ENCODE peak calls at places on chromosomes 1 and 21, in six cellular contexts. H is IMR-90, A is mesenchymal stem cell, P is H1, L is neuronal stem cell, Z is trophoblast cell. W is an unnamed sample.

GRCh38 chr1:163361123-163361934 is 39.6 kb downstream of the NUF2 start:
- DNase-seq in H (no peak), A (peak), P (no peak), L (peak), Z (peak), W (peak)

GRCh38 chr1:59020151-59020997 is 236.5 kb upstream of the JUN start:
- DNase-seq in H (peak), A (peak), P (no peak), L (no peak), Z (peak), W (no peak)

GRCh38 chr1:24283326-24284155 is 35.6 kb upstream of the GRHL3 start:
- DNase-seq in H (peak), A (peak), P (no peak), L (no peak), Z (peak), W (no peak)

GRCh38 chr21:33968082-33968997 is 52.7 kb upstream of the ATP5PO start:
- DNase-seq in H (peak), A (peak), P (peak), L (no peak), Z (no peak), W (peak)

GRCh38 chr1:94955767-94956632 is 29.1 kb upstream of the CNN3 start:
- DNase-seq in H (peak), A (peak), P (no peak), L (no peak), Z (no peak), W (no peak)

GRCh38 chr1:6445062-6445763 is 20.6 kb downstream of the ESPN start:
- DNase-seq in H (peak), A (peak), P (no peak), L (no peak), Z (peak), W (peak)

GRCh38 chr1:184870319-184870718 is 104.0 kb downstream of the NIBAN1 start:
- DNase-seq in H (no peak), A (no peak), P (no peak), L (no peak), Z (no peak), W (no peak)

GRCh38 chr1:65509912-65510680 is 89.6 kb downstream of the LEPR start:
- DNase-seq in H (peak), A (peak), P (no peak), L (no peak), Z (no peak), W (peak)

GRCh38 chr1:111581166-111581565 is 38.4 kb upstream of the RAP1A start:
- DNase-seq in H (no peak), A (no peak), P (no peak), L (no peak), Z (no peak), W (no peak)

GRCh38 chr1:65558215-65558614 is 137.7 kb downstream of the LEPR start:
- DNase-seq in H (no peak), A (no peak), P (no peak), L (no peak), Z (no peak), W (no peak)

GRCh38 chr1:115718011-115718754 is 50.3 kb downstream of the CASQ2 start:
- DNase-seq in H (no peak), A (no peak), P (no peak), L (no peak), Z (peak), W (peak)

GRCh38 chr1:227894831-227895451 is 52.8 kb downstream of the WNT9A start:
- DNase-seq in H (no peak), A (no peak), P (peak), L (no peak), Z (peak), W (no peak)

GRCh38 chr1:205440476-205441317 is 15.1 kb downstream of the BLACAT1 start:
- DNase-seq in H (peak), A (peak), P (peak), L (no peak), Z (peak), W (peak)

GRCh38 chr1:176211395-176212165 is 4.5 kb upstream of the COP1 start:
- DNase-seq in H (no peak), A (no peak), P (no peak), L (no peak), Z (peak), W (no peak)

GRCh38 chr1:62311473-62311943 is 7.7 kb downstream of the KANK4 start:
- DNase-seq in H (no peak), A (no peak), P (no peak), L (no peak), Z (no peak), W (peak)

GRCh38 chr1:46289976-46290375 is 13.4 kb downstream of the LRRC41 start:
- DNase-seq in H (peak), A (no peak), P (no peak), L (no peak), Z (no peak), W (no peak)

GRCh38 chr1:203547147-203547546 is 53.2 kb downstream of the OPTC start:
- DNase-seq in H (no peak), A (peak), P (no peak), L (no peak), Z (no peak), W (no peak)

GRCh38 chr1:174828264-174828663 is 171.5 kb upstream of the CACYBP start:
- DNase-seq in H (no peak), A (no peak), P (no peak), L (no peak), Z (no peak), W (no peak)

GRCh38 chr1:64686828-64687724 is 57.8 kb upstream of the RAVER2 start:
- DNase-seq in H (peak), A (peak), P (no peak), L (peak), Z (peak), W (peak)

GRCh38 chr1:175384546-175384945 is 192.0 kb upstream of the KIAA0040 start:
- DNase-seq in H (no peak), A (no peak), P (no peak), L (no peak), Z (no peak), W (no peak)

GRCh38 chr1:212035835-212036605 is 472 bp downstream of the DTL start:
- DNase-seq in H (no peak), A (no peak), P (no peak), L (no peak), Z (no peak), W (no peak)

GRCh38 chr1:52632732-52633290 is at the start of gene SHISAL2A:
- DNase-seq in H (no peak), A (no peak), P (peak), L (peak), Z (peak), W (peak)

GRCh38 chr1:107262472-107263286 is 121.8 kb downstream of the NTNG1 start:
- DNase-seq in H (no peak), A (no peak), P (no peak), L (no peak), Z (no peak), W (no peak)

GRCh38 chr1:116066868-116067563 is 44.2 kb upstream of the MAB21L3 start:
- DNase-seq in H (peak), A (peak), P (no peak), L (no peak), Z (peak), W (peak)

GRCh38 chr1:196535727-196536126 is 72.5 kb downstream of the KCNT2 start:
- DNase-seq in H (peak), A (peak), P (no peak), L (peak), Z (no peak), W (peak)

GRCh38 chr1:159088050-159088449 is 11.5 kb upstream of the AIM2 start:
- DNase-seq in H (peak), A (peak), P (no peak), L (no peak), Z (no peak), W (no peak)

GRCh38 chr1:108082741-108083562 is 117.2 kb downstream of the SLC25A24 start:
- DNase-seq in H (no peak), A (no peak), P (no peak), L (no peak), Z (no peak), W (peak)

GRCh38 chr1:235424092-235424491 is 56.9 kb downstream of the TBCE start:
- DNase-seq in H (no peak), A (no peak), P (no peak), L (no peak), Z (no peak), W (peak)

GRCh38 chr1:20593766-20594165 is 4.9 kb downstream of the CDA start:
- DNase-seq in H (no peak), A (no peak), P (no peak), L (no peak), Z (no peak), W (no peak)

GRCh38 chr1:2358651-2359640 is 32.4 kb downstream of the MORN1 start:
- DNase-seq in H (no peak), A (no peak), P (no peak), L (no peak), Z (no peak), W (no peak)

GRCh38 chr1:186864296-186864695 is 35.5 kb downstream of the PLA2G4A start:
- DNase-seq in H (peak), A (peak), P (no peak), L (no peak), Z (no peak), W (no peak)

GRCh38 chr21:16865612-16866011 is 647.2 kb upstream of the CXADR start:
- DNase-seq in H (peak), A (no peak), P (no peak), L (no peak), Z (no peak), W (no peak)

GRCh38 chr1:44775930-44776748 is 799 bp downstream of the RPS8 start:
- DNase-seq in H (no peak), A (peak), P (no peak), L (no peak), Z (peak), W (peak)

DNA sequence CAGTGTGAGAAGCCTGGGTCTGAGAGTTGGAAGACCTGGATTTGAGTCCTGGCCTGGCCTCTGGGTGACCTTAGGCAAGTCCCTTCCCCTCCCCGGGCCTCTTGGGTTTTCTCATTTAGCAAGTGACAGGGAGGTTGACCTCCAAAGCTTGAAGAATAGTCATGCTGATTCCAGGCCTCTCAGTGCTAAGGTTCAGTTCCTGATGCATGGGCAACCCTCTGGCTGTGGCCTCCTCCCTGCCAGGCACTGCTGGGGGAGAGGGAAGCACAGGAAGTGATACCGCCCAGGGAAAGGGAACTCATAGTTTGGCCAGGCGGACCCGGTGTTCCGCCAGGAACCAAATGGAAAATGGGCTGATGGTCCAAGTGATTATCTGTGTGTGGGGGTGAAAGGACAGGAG is 23.6 kb upstream of the WASF2 start:
- DNase-seq in H (no peak), A (no peak), P (no peak), L (no peak), Z (no peak), W (no peak)
- H2BK5ac ChIP-seq in H (no peak), A (no peak), P (no peak), L (peak), Z (peak), W (no peak)

GRCh38 chr1:109897244-109897955 is 13.2 kb upstream of the CSF1 start:
- DNase-seq in H (no peak), A (no peak), P (no peak), L (no peak), Z (no peak), W (no peak)

GRCh38 chr1:109894823-109895719 is 15.6 kb upstream of the CSF1 start:
- DNase-seq in H (no peak), A (no peak), P (no peak), L (no peak), Z (no peak), W (no peak)

GRCh38 chr1:109898842-109899241 is 11.8 kb upstream of the CSF1 start:
- DNase-seq in H (no peak), A (no peak), P (no peak), L (no peak), Z (no peak), W (no peak)

GRCh38 chr1:109896681-109897080 is 14.0 kb upstream of the CSF1 start:
- DNase-seq in H (no peak), A (no peak), P (no peak), L (no peak), Z (no peak), W (no peak)

DNA sequence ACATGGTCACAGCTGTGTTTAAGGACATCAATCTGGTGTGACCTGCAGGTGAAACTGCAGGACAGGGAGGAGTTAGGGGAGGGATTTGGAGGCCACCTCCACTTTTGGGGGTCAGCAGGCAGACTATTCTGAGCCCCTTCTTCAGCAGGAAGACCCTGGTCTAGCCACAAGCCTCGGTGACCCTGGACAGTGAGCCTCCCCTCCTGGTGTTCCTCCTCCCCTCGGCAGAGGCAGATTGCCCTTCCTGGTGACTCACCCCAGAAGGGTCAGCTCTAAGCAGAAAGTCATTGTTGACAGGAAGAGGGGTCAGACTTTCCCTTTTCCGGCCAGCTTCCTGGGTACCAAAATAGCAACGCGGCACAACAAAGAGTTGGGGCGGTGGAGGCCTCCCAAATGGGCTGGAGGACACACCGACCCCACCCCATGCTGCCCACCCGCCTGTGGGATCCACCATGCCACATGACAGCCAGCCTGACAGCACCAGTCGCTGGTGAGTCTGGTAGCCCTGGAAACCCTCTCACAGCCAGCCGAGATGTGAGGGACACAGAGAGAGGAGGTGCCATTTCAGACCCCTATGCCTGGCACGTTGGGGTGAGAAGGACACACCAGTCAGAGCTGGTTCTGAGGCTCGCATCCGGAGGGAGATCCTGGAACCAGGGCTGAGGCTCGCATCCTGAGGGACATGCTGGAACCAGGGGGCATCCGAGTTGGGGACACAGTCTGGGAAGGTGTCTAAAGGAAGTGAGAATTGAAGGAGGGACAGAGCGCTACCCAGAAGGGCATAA is 14.7 kb upstream of the CSF1 start:
- DNase-seq in H (peak), A (peak), P (no peak), L (no peak), Z (no peak), W (no peak)
- H3K4me3 ChIP-seq in H (no peak), A (no peak), P (no peak), L (no peak), Z (no peak), W (no peak)

GRCh38 chr1:56550132-56550531 is 29.2 kb downstream of the PLPP3 start:
- DNase-seq in H (no peak), A (no peak), P (peak), L (no peak), Z (no peak), W (peak)
- H2BK5ac ChIP-seq in H (no peak), A (no peak), P (peak), L (no peak), Z (no peak), W (no peak)

GRCh38 chr1:12537906-12538461 is 80.0 kb downstream of the DHRS3 start:
- DNase-seq in H (no peak), A (no peak), P (no peak), L (no peak), Z (no peak), W (no peak)

GRCh38 chr1:12540580-12541273 is 77.3 kb downstream of the DHRS3 start:
- DNase-seq in H (no peak), A (no peak), P (no peak), L (no peak), Z (no peak), W (no peak)

GRCh38 chr1:12539320-12539704 is 78.7 kb downstream of the DHRS3 start:
- DNase-seq in H (no peak), A (no peak), P (no peak), L (no peak), Z (no peak), W (no peak)

GRCh38 chr1:12541274-12542137 is 76.5 kb downstream of the DHRS3 start:
- DNase-seq in H (peak), A (peak), P (no peak), L (no peak), Z (no peak), W (peak)

DNA sequence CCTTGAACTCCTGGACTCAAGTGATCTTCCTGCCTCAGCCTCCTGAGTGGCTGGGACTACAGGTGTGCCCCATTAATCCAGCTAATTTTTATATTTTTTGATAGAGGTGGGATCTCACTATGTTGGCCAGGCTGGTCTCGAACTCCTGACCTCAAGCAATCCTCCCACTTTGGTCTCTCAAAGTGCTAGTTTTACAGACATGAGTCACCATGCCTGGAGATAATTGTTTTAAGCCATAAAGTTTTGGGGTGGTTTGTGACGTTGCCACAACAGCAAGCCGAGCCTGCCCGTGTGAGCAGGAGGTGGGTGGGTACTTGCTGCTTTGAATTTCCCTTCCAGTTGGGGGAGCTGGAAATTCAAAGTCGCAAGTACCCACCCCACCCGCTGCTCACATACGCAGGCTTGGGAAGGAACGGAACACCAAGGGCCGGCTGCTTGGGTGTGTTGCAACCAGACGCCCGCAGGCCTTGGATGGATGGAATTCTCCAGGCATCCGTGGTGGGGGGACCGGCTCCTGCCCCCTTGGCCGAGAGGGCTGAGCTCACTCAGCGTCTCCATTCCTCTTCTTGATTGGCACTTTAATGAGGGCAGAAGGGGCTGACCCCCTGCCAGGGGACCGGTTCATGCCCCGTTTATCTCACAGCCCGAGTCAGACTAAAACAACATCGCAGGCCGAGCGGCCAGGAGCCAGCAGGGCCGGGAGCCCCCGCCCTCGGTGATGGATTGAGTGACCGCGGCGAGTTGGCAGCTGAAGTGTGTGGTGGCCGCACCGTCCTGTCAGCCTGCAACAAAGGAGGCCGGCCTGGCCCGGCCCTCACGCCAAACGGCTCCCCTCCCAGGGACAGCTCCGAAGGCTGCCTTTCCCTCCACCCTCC is 78.1 kb downstream of the DHRS3 start:
- DNase-seq in H (peak), A (peak), P (peak), L (peak), Z (peak), W (peak)
- H3K4me3 ChIP-seq in H (no peak), A (no peak), P (no peak), L (no peak), Z (no peak), W (no peak)

GRCh38 chr1:84510165-84510564 is 3.8 kb upstream of the GNG5 start:
- DNase-seq in H (no peak), A (no peak), P (no peak), L (no peak), Z (no peak), W (no peak)
- H2BK5ac ChIP-seq in H (no peak), A (no peak), P (no peak), L (no peak), Z (no peak), W (no peak)

DNA sequence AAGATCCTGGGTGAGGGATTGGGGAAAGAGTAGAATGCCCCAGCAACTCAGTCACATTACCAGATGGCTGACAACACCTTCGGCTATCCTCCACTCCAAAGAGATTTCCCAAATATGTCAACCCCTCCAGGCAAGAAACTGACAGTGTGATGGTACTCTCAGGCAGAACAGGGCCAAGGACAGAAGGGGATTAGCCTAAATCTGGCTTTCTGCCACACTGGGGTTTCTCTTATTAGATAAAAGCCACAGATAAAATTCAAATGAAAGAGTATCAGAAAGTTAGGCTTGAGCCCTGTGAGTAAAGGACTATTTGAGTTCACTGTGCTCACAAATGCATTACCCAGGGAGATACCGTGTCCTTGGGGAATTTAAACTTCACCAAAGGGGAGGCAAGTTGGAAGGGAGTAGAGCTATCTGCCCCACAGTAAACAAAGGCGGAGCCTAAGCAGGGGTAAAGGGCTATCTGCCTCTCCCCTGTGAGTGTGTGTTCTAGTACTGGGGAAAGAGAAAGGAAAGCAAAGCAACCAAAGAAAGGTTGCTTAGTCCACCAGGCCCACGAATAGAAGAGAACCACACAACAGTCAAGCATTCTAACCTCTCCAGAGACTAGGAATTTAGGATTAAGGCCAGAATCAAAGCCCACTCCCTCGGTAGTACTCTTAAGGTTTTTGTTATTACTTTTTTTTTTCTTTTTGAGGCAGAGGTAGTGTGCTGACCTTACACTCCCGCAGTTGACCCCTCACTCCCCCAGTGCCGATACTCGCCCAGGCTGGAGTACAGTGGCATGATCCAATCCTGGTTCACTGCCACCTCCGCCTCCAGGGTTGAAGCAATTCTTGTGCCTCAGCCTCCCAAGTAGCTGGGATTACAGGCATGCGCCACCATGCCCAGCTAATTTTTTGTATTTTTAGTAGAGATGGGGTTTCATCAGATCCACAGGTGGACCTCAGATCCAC is 12.8 kb downstream of the TPM3 start:
- DNase-seq in H (no peak), A (peak), P (no peak), L (no peak), Z (peak), W (peak)
- H3K4me3 ChIP-seq in H (no peak), A (no peak), P (no peak), L (no peak), Z (no peak), W (no peak)

GRCh38 chr1:207051615-207051943 is 571 bp upstream of the YOD1 start:
- DNase-seq in H (no peak), A (no peak), P (no peak), L (no peak), Z (peak), W (no peak)

GRCh38 chr1:207049514-207049913 is 1.5 kb downstream of the YOD1 start:
- DNase-seq in H (no peak), A (no peak), P (no peak), L (no peak), Z (no peak), W (no peak)

GRCh38 chr1:207049974-207050391 is 1.0 kb downstream of the YOD1 start:
- DNase-seq in H (peak), A (peak), P (no peak), L (peak), Z (peak), W (peak)

GRCh38 chr1:207050428-207050767 is 610 bp downstream of the YOD1 start:
- DNase-seq in H (no peak), A (no peak), P (no peak), L (no peak), Z (no peak), W (no peak)

GRCh38 chr1:207050768-207051614 is at the start of gene YOD1:
- DNase-seq in H (peak), A (peak), P (peak), L (peak), Z (peak), W (peak)
- H2BK5ac ChIP-seq in H (peak), A (peak), P (peak), L (no peak), Z (peak), W (no peak)